ENCODE peak calls at places on chromosomes 7 and 10, in nine cellular contexts. E is heart right ventricle, D is left ventricle myocardium inferior, O is upper lobe of right lung, Y is tibial nerve, W is lower lobe of right lung, Z is fibroblast of lung, J is cardiac muscle cell, A is suprapubic skin. C is an unnamed sample.

GRCh38 chr10:97076781-97077180 is 109.0 kb downstream of the SLIT1 start:
- DNase-seq in E (no peak), D (no peak), O (no peak), Y (no peak), W (no peak), Z (no peak), J (no peak), A (no peak), C (no peak)

GRCh38 chr7:87231243-87231642 is 11.7 kb upstream of the TMEM243 start:
- DNase-seq in E (peak), D (peak), O (no peak), Y (no peak), W (no peak), Z (no peak), J (no peak), A (no peak), C (no peak)

GRCh38 chr10:61332506-61332905 is 120.7 kb downstream of the TMEM26 start:
- DNase-seq in E (no peak), D (no peak), O (no peak), Y (no peak), W (no peak), Z (no peak), J (no peak), A (no peak), C (no peak)

GRCh38 chr7:155277385-155277994 is 20.2 kb upstream of the INSIG1 start:
- DNase-seq in E (no peak), D (no peak), O (no peak), Y (no peak), W (no peak), Z (peak), J (no peak), A (peak), C (no peak)

GRCh38 chr10:131252586-131253276 is 58.8 kb downstream of the TCERG1L start:
- DNase-seq in E (no peak), D (no peak), O (peak), Y (no peak), W (peak), Z (no peak), J (no peak), A (peak), C (no peak)

GRCh38 chr10:8100366-8100765 is 45.9 kb downstream of the GATA3 start:
- DNase-seq in E (no peak), D (no peak), O (no peak), Y (no peak), W (no peak), Z (no peak), J (no peak), A (no peak), C (no peak)

GRCh38 chr10:52541082-52541481 is 227.0 kb downstream of the DKK1 start:
- DNase-seq in E (no peak), D (no peak), O (no peak), Y (no peak), W (no peak), Z (no peak), J (no peak), A (peak), C (no peak)

GRCh38 chr10:7218974-7219373 is 191.9 kb downstream of the SFMBT2 start:
- DNase-seq in E (no peak), D (no peak), O (no peak), Y (no peak), W (no peak), Z (peak), J (peak), A (no peak), C (no peak)

GRCh38 chr10:54985732-54986131 is 184.7 kb upstream of the PCDH15 start:
- DNase-seq in E (no peak), D (no peak), O (no peak), Y (no peak), W (no peak), Z (peak), J (peak), A (no peak), C (peak)

GRCh38 chr7:117995850-117996650 is 122.8 kb upstream of the CTTNBP2 start:
- DNase-seq in E (no peak), D (no peak), O (no peak), Y (no peak), W (no peak), Z (peak), J (no peak), A (no peak), C (peak)

GRCh38 chr10:7956508-7956907 is 98.0 kb upstream of the GATA3 start:
- DNase-seq in E (no peak), D (no peak), O (no peak), Y (no peak), W (no peak), Z (peak), J (no peak), A (no peak), C (peak)

GRCh38 chr7:7913506-7913905 is 55.1 kb upstream of the GLCCI1 start:
- DNase-seq in E (no peak), D (no peak), O (no peak), Y (no peak), W (no peak), Z (no peak), J (peak), A (no peak), C (no peak)

GRCh38 chr7:75993689-75994387 is 557 bp downstream of the TMEM120A start:
- DNase-seq in E (peak), D (peak), O (peak), Y (peak), W (peak), Z (peak), J (peak), A (peak), C (peak)

GRCh38 chr7:32670105-32670504 is 174.8 kb downstream of the AVL9 start:
- DNase-seq in E (no peak), D (no peak), O (no peak), Y (no peak), W (no peak), Z (peak), J (no peak), A (no peak), C (no peak)

GRCh38 chr10:133158756-133159610 is 1.0 kb upstream of the KNDC1 start:
- DNase-seq in E (no peak), D (no peak), O (peak), Y (no peak), W (peak), Z (no peak), J (peak), A (peak), C (no peak)

GRCh38 chr10:83917519-83918506 is 221.5 kb upstream of the GHITM start:
- DNase-seq in E (no peak), D (peak), O (peak), Y (no peak), W (no peak), Z (no peak), J (peak), A (no peak), C (no peak)

GRCh38 chr10:69901623-69902505 is 100.2 kb downstream of the COL13A1 start:
- DNase-seq in E (no peak), D (no peak), O (peak), Y (peak), W (peak), Z (peak), J (peak), A (no peak), C (peak)

GRCh38 chr10:43264987-43265798 is 1.7 kb downstream of the RASGEF1A start:
- DNase-seq in E (no peak), D (no peak), O (no peak), Y (no peak), W (no peak), Z (no peak), J (no peak), A (no peak), C (no peak)

GRCh38 chr7:25727876-25728275 is 424.1 kb upstream of the NFE2L3 start:
- DNase-seq in E (no peak), D (no peak), O (no peak), Y (no peak), W (no peak), Z (no peak), J (no peak), A (no peak), C (no peak)

GRCh38 chr7:1758417-1758858 is 88.4 kb downstream of the ELFN1 start:
- DNase-seq in E (peak), D (peak), O (peak), Y (no peak), W (peak), Z (peak), J (peak), A (no peak), C (peak)

GRCh38 chr7:83347836-83348482 is 185.3 kb upstream of the PCLO start:
- DNase-seq in E (no peak), D (no peak), O (no peak), Y (no peak), W (no peak), Z (peak), J (peak), A (no peak), C (peak)

GRCh38 chr10:78777466-78778256 is 291.1 kb upstream of the ZMIZ1 start:
- DNase-seq in E (peak), D (peak), O (peak), Y (peak), W (no peak), Z (peak), J (no peak), A (no peak), C (no peak)

GRCh38 chr10:29356931-29357330 is 68.1 kb downstream of the LYZL1 start:
- DNase-seq in E (no peak), D (no peak), O (no peak), Y (no peak), W (no peak), Z (peak), J (no peak), A (no peak), C (no peak)

GRCh38 chr10:72875250-72876055 is 18.1 kb upstream of the OIT3 start:
- DNase-seq in E (no peak), D (no peak), O (no peak), Y (no peak), W (no peak), Z (peak), J (peak), A (no peak), C (peak)

GRCh38 chr10:24958701-24959392 is 6.4 kb upstream of the PRTFDC1 start:
- DNase-seq in E (peak), D (peak), O (no peak), Y (peak), W (no peak), Z (peak), J (no peak), A (no peak), C (no peak)

GRCh38 chr7:39904077-39904486 is 46.0 kb upstream of the CDK13 start:
- DNase-seq in E (no peak), D (no peak), O (no peak), Y (no peak), W (no peak), Z (peak), J (no peak), A (no peak), C (no peak)

DNA sequence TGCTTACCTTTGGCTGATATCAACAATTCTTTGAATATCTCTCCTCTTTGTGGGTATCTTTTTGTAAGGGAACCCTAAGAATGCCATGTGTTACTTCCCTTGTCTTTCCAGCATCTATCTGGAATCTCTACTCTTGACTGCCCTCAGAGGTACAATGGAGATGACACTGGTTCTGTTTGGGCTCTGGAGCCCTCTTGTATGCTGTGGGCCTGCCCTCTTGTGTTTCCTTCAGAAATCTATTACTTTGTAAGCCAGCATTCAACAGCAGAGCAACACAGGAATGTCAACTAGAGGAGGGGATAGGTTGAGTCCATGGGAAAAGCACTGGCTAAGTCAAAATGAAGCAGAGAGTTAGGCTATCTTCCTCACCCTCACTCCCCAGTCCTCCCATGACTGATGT is 142.3 kb downstream of the XPNPEP1 start:
- DNase-seq in E (no peak), D (no peak), O (no peak), Y (no peak), W (no peak), Z (no peak), J (no peak), A (no peak), C (no peak)
- TF ChIP-seq CTCF in E (no peak), D (no peak), O (no peak), Y (no peak), W (no peak), Z (no peak), J (no peak), A (no peak), C (no peak)

GRCh38 chr7:108245523-108246226 is 115.5 kb upstream of the LAMB4 start:
- DNase-seq in E (no peak), D (no peak), O (no peak), Y (no peak), W (no peak), Z (no peak), J (no peak), A (no peak), C (no peak)
- H3K27ac ChIP-seq in E (no peak), D (no peak), O (no peak), Y (no peak), W (no peak), Z (peak), J (peak), A (no peak), C (no peak)

GRCh38 chr10:71684356-71685173 is 35.0 kb downstream of the C10orf105 start:
- DNase-seq in E (peak), D (no peak), O (no peak), Y (no peak), W (no peak), Z (no peak), J (no peak), A (no peak), C (no peak)
- TF ChIP-seq CTCF in E (no peak), D (no peak), O (no peak), Y (no peak), W (no peak), Z (no peak), J (no peak), A (no peak), C (no peak)

GRCh38 chr7:48307041-48307714 is 135.9 kb downstream of the ABCA13 start:
- DNase-seq in E (no peak), D (no peak), O (no peak), Y (no peak), W (no peak), Z (no peak), J (no peak), A (no peak), C (peak)
- H3K27ac ChIP-seq in E (no peak), D (no peak), O (no peak), Y (no peak), W (no peak), Z (no peak), J (no peak), A (no peak), C (peak)

DNA sequence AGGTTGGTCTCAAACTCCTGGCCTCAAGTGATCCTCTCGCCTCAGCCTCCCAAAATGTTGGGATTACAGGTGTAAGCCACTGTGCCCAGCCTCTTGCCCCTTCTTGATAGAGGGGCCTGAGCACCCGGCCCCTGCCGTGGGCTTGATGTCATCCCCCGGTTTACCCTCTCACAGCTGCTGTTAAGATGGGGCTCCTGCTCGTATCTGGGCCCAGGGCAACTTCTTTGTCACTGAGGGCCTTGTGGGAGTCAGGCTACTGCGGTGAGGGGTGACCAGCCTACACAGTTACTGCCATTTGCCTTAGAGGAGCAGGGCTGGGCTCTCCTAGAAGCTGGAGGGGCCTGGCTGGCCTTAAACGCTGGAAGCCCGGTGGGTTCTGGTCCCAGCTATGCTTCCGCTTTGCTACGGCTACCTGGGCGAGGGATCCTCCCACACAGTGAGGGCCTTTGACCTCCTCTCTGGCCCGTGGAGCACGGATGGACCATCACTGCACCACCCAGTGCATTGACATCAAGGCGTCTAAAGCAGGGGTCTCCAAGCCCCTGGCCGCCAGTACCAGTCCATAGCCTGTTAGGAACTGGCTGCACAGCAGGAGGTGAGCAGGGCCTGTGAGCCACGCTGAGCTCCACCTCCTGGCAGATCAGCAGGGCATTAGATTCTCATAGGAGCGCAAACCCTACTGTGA is 1.1 kb upstream of the TMEM130 start:
- DNase-seq in E (no peak), D (no peak), O (peak), Y (no peak), W (peak), Z (no peak), J (no peak), A (peak), C (no peak)
- TF ChIP-seq CTCF in E (no peak), D (no peak), O (no peak), Y (no peak), W (no peak), Z (no peak), J (no peak), A (no peak), C (no peak)

GRCh38 chr7:116569737-116570136 is 44.9 kb downstream of the CAV1 start:
- DNase-seq in E (no peak), D (no peak), O (no peak), Y (no peak), W (no peak), Z (peak), J (no peak), A (no peak), C (peak)
- H3K27ac ChIP-seq in E (no peak), D (no peak), O (no peak), Y (no peak), W (no peak), Z (peak), J (no peak), A (no peak), C (no peak)

GRCh38 chr10:5766189-5766588 is 47.0 kb downstream of the GDI2 start:
- DNase-seq in E (no peak), D (no peak), O (no peak), Y (no peak), W (no peak), Z (no peak), J (no peak), A (no peak), C (no peak)

GRCh38 chr10:5765617-5766016 is 47.6 kb downstream of the GDI2 start:
- DNase-seq in E (no peak), D (no peak), O (no peak), Y (no peak), W (no peak), Z (no peak), J (no peak), A (no peak), C (no peak)

GRCh38 chr10:5762531-5762930 is 50.7 kb downstream of the GDI2 start:
- DNase-seq in E (no peak), D (no peak), O (no peak), Y (no peak), W (no peak), Z (no peak), J (no peak), A (no peak), C (no peak)

GRCh38 chr10:5761220-5761619 is 52.0 kb downstream of the GDI2 start:
- DNase-seq in E (no peak), D (no peak), O (no peak), Y (no peak), W (no peak), Z (no peak), J (no peak), A (no peak), C (no peak)

DNA sequence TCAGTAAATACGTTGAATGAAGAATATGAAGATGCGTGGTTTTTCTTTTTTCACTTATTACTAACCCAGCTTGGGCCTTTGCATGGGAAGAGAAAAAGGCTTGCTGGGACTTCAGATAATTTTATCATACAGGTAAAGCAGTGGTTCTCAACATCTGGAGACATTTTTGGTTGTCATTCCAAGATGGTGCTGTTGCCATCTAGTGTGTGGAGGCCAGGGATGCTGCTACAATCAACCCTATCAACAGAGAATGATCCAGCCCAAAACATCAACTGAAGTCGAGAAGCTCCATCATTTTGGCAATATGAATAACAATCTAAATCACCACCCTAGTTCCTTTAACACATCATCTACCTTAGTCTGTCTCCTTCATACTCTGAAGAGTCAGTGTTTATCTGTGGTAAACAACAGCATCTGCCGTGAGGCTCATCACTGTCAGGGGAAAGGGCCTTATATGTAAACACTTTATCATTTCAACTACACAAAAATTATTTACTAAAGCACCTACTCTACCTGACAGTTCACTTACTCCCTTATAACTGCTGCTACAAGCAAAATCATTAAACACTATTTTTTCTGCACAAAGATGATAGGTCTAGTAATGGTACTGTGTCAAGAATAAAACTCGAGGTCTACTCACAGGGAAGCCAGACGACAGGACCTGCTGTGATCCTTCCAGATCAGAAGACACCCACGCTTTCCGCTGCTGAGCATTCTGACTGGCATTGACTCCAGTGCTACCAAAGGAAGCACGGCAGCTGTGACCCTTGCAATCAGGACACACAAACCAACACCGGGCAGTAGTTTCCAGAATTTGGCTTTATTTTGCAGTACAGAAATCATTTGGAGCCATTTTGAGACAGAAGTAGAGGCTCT is 48.6 kb downstream of the GDI2 start:
- DNase-seq in E (no peak), D (no peak), O (no peak), Y (no peak), W (no peak), Z (no peak), J (no peak), A (no peak), C (no peak)
- TF ChIP-seq CTCF in E (no peak), D (no peak), O (no peak), Y (no peak), W (no peak), Z (no peak), J (no peak), A (no peak), C (no peak)

GRCh38 chr10:11035318-11035920 is 17.7 kb downstream of the CELF2 start:
- DNase-seq in E (peak), D (no peak), O (no peak), Y (peak), W (no peak), Z (peak), J (no peak), A (peak), C (peak)

GRCh38 chr10:11036424-11037011 is 18.8 kb downstream of the CELF2 start:
- DNase-seq in E (peak), D (no peak), O (no peak), Y (peak), W (no peak), Z (peak), J (peak), A (no peak), C (peak)

DNA sequence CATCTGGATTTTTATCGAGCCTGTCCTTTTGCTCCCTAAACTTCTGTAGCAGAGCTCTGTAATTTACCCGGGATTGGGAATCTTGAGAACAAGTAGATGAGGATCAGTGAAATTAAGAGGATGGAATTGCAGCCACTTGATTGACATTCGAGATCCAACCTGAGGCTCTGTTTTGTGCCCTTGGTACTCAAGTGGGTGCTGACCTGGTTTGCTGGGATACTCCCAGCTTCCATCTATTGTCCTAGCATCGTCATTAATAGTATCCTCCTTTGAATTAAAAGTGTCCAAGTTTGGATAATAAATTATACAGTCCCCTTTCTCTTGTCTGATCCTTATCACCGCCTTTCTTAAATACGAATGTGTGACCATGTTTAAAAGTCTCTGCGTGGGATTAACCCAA is 17.1 kb downstream of the CELF2 start:
- DNase-seq in E (no peak), D (no peak), O (no peak), Y (no peak), W (no peak), Z (no peak), J (no peak), A (no peak), C (no peak)
- H3K27ac ChIP-seq in E (peak), D (peak), O (no peak), Y (no peak), W (no peak), Z (no peak), J (no peak), A (peak), C (no peak)